ENCODE peak calls at places on chromosomes 5 and 9, in five cellular contexts. F is uterus, Y is heart right ventricle, Q is hepatocyte, H is lung. K is an unnamed sample. For H3K27me3 and H3K9me3, the result is how much of the 10 kb centered on the place peaks cover.

GRCh38 chr5:143262393-143263174 is 140.9 kb downstream of the NR3C1 start:
- DNase-seq in H (no peak), Q (no peak), F (no peak), Y (no peak), K (peak)

GRCh38 chr5:145568581-145568980 is 266.6 kb downstream of the PRELID2 start:
- DNase-seq in F (no peak), Y (no peak), H (no peak), Q (no peak), K (no peak)

GRCh38 chr5:15492545-15492944 is 7.4 kb upstream of the FBXL7 start:
- DNase-seq in H (no peak), F (no peak), Y (no peak), Q (no peak), K (no peak)

GRCh38 chr9:136644593-136645342 is 17.9 kb upstream of the EGFL7 start:
- DNase-seq in H (peak), Q (peak), Y (peak), F (peak), K (no peak)

GRCh38 chr9:110875275-110875674 is 163.0 kb downstream of the LPAR1 start:
- DNase-seq in H (peak), Y (peak), Q (no peak), F (no peak), K (no peak)

GRCh38 chr5:175508896-175509295 is 30.5 kb downstream of the SFXN1 start:
- DNase-seq in Q (no peak), H (no peak), F (no peak), Y (no peak), K (no peak)

GRCh38 chr9:109012009-109012875 is 1.1 kb downstream of the CTNNAL1 start:
- DNase-seq in H (peak), Q (peak), F (peak), Y (peak), K (peak)

GRCh38 chr5:41433552-41434181 is 76.7 kb downstream of the PLCXD3 start:
- DNase-seq in Y (no peak), Q (no peak), F (no peak), H (no peak), K (no peak)

GRCh38 chr9:121529237-121529987 is 29.8 kb upstream of the GGTA1 start:
- DNase-seq in Q (peak), F (peak), Y (peak), H (peak), K (no peak)

GRCh38 chr5:3222924-3223323 is 372.7 kb upstream of the IRX1 start:
- DNase-seq in Q (no peak), H (peak), Y (no peak), F (no peak), K (no peak)

GRCh38 chr9:82438581-82438980 is 450.0 kb downstream of the SPATA31D1 start:
- DNase-seq in Y (no peak), H (no peak), F (no peak), Q (no peak), K (no peak)

GRCh38 chr5:59036274-59036961 is 453.5 kb downstream of the RAB3C start:
- DNase-seq in H (peak), Y (no peak), F (peak), Q (peak), K (peak)

GRCh38 chr9:130810609-130811136 is 24.4 kb upstream of the ABL1 start:
- DNase-seq in H (no peak), Q (no peak), Y (no peak), F (no peak), K (no peak)

GRCh38 chr9:100131875-100132430 is 32.9 kb downstream of the INVS start:
- DNase-seq in F (no peak), Y (no peak), Q (no peak), H (no peak), K (no peak)

GRCh38 chr9:18059447-18059846 is 414.5 kb upstream of the ADAMTSL1 start:
- DNase-seq in H (no peak), Y (no peak), F (no peak), Q (no peak), K (no peak)

GRCh38 chr9:121252104-121252851 is 15.7 kb upstream of the GSN start:
- DNase-seq in Q (no peak), H (no peak), Y (no peak), F (no peak), K (no peak)

GRCh38 chr5:55064523-55064922 is 37.9 kb upstream of the GZMA start:
- DNase-seq in Q (no peak), F (no peak), H (no peak), Y (no peak), K (no peak)

GRCh38 chr5:54243483-54244080 is 66.8 kb downstream of the ARL15 start:
- DNase-seq in Y (peak), F (no peak), H (no peak), Q (peak), K (peak)

GRCh38 chr5:71865202-71865601 is 146.1 kb downstream of the CARTPT start:
- DNase-seq in H (no peak), F (peak), Y (no peak), Q (peak), K (peak)

GRCh38 chr5:176542135-176542595 is 5.0 kb upstream of the RNF44 start:
- DNase-seq in H (no peak), Y (no peak), F (no peak), Q (no peak), K (no peak)

GRCh38 chr5:172911976-172912375 is 47.2 kb upstream of the RPL26L1 start:
- DNase-seq in F (no peak), Y (no peak), H (no peak), Q (no peak), K (no peak)

GRCh38 chr5:110262754-110263153 is 463.7 kb downstream of the TMEM232 start:
- DNase-seq in F (peak), Y (no peak), H (no peak), Q (no peak), K (no peak)

GRCh38 chr5:17180330-17180843 is 37.0 kb upstream of the BASP1 start:
- DNase-seq in H (no peak), Y (no peak), F (no peak), Q (no peak), K (no peak)

GRCh38 chr9:94085062-94085639 is 887 bp downstream of the PTPDC1 start:
- DNase-seq in Q (no peak), H (no peak), F (no peak), Y (no peak), K (no peak)
- H3K27me3 ChIP-seq in Q (under half), H (under half), F (under half), Y (under half), K (under half)

DNA sequence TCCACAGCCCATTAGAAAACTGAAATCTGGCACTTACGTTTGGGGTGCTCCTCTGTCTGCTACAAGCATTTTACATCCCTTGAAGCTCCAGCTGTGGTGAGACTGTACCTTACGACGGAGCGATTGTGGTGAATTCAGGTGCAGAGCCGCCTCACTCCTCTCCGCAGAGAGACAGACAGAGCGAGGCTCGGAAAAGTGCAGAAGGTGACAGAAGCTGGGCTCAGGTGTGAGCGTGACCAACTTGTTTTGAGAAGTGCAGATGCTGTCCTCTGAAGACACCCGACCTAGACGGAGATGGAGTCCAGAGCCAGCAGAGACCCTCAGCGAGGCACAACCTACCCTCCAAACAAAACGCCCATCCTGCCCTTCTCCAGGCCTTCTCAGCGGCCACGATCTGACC is 196.5 kb downstream of the MED10 start:
- DNase-seq in Q (no peak), F (no peak), H (no peak), Y (no peak), K (no peak)
- H3K9me3 ChIP-seq in Q (under half), F (under half), H (under half), Y (under half), K (under half)

GRCh38 chr5:43039468-43040286 is 442 bp downstream of the ANXA2R start:
- DNase-seq in F (peak), H (peak), Y (peak), Q (peak), K (peak)

GRCh38 chr5:43040287-43041098 is at the start of gene ANXA2R:
- DNase-seq in Y (peak), F (peak), H (peak), Q (peak), K (peak)

GRCh38 chr5:43038523-43038989 is 1.6 kb downstream of the ANXA2R start:
- DNase-seq in Q (no peak), Y (no peak), H (no peak), F (no peak), K (no peak)

GRCh38 chr5:43037929-43038510 is 2.1 kb downstream of the ANXA2R start:
- DNase-seq in H (no peak), Q (no peak), Y (peak), F (no peak), K (no peak)

GRCh38 chr5:43039115-43039467 is 1.0 kb downstream of the ANXA2R start:
- DNase-seq in F (no peak), Q (no peak), Y (no peak), H (no peak), K (no peak)
- H3K27me3 ChIP-seq in F (under half), Q (under half), Y (half or more), H (under half), K (under half)

DNA sequence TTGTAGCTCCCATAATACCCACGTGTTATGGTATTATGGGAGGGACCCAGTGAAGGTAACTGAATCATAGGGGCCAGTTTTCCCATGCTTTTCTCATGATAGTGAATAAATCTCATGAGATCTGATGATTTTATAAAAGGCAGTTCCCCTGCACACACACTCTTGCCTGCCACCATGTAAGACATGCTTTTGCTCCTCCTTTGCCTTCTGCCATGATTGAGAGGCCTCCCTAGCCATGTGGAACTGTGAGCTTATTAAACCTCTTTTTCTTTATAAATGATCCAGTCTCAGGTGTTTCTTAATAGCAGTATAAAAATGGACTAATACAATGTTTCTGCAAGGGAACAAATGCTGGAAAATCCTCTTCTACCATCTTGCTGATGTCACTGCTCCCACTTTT is 10.1 kb upstream of the HSDL2 start:
- DNase-seq in Q (no peak), H (no peak), Y (no peak), F (no peak), K (no peak)
- H3K9me3 ChIP-seq in Q (under half), H (under half), Y (under half), F (under half), K (under half)

DNA sequence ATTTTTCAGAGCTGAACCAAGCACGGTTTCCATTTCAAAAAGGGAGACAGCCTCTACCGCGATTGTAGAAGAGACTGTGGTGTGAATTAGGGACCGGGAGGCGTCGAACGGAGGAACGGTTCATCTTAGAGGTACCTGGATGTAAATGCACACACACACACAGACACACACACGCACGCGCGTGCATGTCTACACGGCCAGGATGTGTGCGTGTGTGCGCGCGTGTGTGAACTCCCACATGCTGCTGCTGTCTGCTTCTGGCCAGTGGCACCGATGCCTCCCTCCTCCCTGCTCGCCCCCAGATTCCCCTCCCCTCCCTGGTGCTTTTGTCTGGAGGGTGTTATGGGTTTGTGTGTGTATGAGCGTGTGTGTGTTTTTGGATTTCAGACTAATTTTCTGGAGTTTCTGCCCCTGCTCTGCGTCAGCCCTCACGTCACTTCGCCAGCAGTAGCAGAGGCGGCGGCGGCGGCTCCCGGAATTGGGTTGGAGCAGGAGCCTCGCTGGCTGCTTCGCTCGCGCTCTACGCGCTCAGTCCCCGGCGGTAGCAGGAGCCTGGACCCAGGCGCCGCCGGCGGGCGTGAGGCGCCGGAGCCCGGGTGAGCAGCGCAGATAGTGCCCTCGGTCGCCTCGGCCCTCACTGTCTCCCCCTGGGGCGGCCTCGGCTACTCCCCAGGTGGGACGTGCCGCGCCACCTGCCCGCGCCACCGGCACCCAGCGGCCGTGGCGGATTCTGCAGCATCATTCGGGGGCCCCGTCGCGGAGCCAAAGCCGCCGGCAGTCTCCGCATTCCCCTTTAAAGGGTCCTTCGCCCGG is at the start of gene NTRK2:
- DNase-seq in H (no peak), F (no peak), Q (peak), Y (peak), K (peak)
- H3K27me3 ChIP-seq in H (under half), F (under half), Q (half or more), Y (under half), K (half or more)

DNA sequence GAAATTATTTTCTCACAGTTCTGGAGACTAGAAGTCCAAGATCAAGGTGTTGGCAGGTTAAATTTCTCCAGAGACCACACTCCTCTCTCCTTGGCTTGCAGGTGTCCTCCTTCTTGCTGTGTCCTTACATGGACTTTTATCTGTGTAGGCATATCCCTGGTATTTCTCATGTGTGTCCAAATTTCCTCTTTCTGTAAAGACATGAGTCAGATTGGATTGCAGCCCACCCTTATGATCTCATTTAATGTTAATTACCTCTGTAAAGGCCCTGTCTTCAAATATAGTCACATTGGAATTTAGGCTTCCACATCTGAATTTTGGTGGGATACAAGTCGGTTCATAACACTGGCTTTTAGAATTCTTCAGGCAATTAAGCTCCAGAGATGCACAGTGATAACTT is 322.2 kb upstream of the GRIA1 start:
- DNase-seq in Y (no peak), Q (no peak), F (no peak), H (no peak), K (no peak)
- H3K9me3 ChIP-seq in Y (under half), Q (under half), F (under half), H (under half), K (under half)

K was measured in SJSA1.